ENCODE peak calls at places on chromosomes 1 and 21, in seven cellular contexts. E is progenitor cell of endocrine pancreas, X is brain microvascular endothelial cell, I is left ventricle myocardium inferior, M is upper lobe of right lung, R is right atrium auricular region, L is HCT116. Y is an unnamed sample.

GRCh38 chr21:15121655-15122120 is 56.9 kb upstream of the NRIP1 start:
- DNase-seq in L (no peak), E (no peak), I (peak; percentile 31), X (peak; percentile 34), M (no peak), R (no peak), Y (no peak)

GRCh38 chr1:171433451-171433850 is 51.9 kb upstream of the PRRC2C start:
- DNase-seq in X (peak; percentile 61), L (no peak), M (no peak), R (no peak), E (no peak), I (no peak), Y (no peak)

GRCh38 chr1:26132128-26132824 is 20.7 kb downstream of the PDIK1L start:
- DNase-seq in X (no peak), E (no peak), L (no peak), M (no peak), R (no peak), I (no peak), Y (no peak)

GRCh38 chr1:110012100-110012499 is 22.3 kb upstream of the STRIP1 start:
- DNase-seq in R (no peak), X (no peak), M (no peak), E (no peak), L (no peak), I (no peak), Y (no peak)

GRCh38 chr1:60152886-60153285 is 79.3 kb upstream of the C1orf87 start:
- DNase-seq in M (no peak), R (no peak), E (no peak), X (no peak), L (no peak), I (no peak), Y (no peak)

GRCh38 chr21:18449586-18449985 is 46.0 kb upstream of the TMPRSS15 start:
- DNase-seq in E (no peak), M (no peak), X (no peak), I (no peak), L (no peak), R (no peak), Y (no peak)

GRCh38 chr1:247376659-247377058 is 39.3 kb upstream of the NLRP3 start:
- DNase-seq in X (no peak), L (no peak), E (no peak), R (no peak), M (no peak), I (no peak), Y (no peak)

GRCh38 chr1:221829327-221830011 is 87.6 kb upstream of the DUSP10 start:
- DNase-seq in E (no peak), X (peak; percentile 99), I (no peak), R (no peak), L (no peak), M (no peak), Y (no peak)

DNA sequence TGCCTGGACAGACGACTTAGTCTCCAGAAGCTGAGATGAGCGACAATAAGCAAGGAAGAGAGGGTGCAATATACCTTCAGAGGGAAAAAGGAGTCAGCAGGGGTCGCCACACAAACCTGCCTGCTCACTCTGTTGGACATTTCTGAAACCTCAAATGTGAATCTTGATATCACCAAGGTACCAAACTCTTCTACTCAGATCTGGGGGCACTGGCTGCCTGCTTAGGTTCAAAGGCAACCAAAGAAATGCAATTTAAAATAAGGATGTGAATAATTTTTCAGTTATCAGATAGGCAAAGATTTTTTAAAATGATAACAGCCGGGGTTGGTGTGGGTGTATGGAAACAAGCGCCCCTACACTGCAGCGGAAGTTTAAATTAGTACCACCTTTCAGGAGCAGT is 164.2 kb downstream of the HIVEP3 start:
- DNase-seq in E (no peak), R (no peak), I (no peak), M (no peak), L (no peak), X (no peak), Y (no peak)
- TF ChIP-seq CTCF in E (no peak), R (no peak), I (no peak), M (no peak), L (peak; percentile 29), X (peak; percentile 19), Y (no peak)

GRCh38 chr1:206556748-206557635 is 49.7 kb downstream of the RASSF5 start:
- DNase-seq in E (peak; percentile 51), M (peak; percentile 96), R (peak; percentile 81), I (peak; percentile 85), X (peak; percentile 9), L (no peak), Y (peak; percentile 79)
- TF ChIP-seq CTCF in E (no peak), M (peak; percentile 11), R (no peak), I (no peak), X (no peak), L (no peak), Y (no peak)

GRCh38 chr1:150221552-150221951 is 14.4 kb downstream of the ANP32E start:
- DNase-seq in M (no peak), R (no peak), E (no peak), I (no peak), X (peak; percentile 29), L (peak; percentile 7), Y (no peak)
- TF ChIP-seq CTCF in M (peak; percentile 43), R (peak; percentile 57), E (peak; percentile 58), I (peak; percentile 59), X (peak; percentile 46), L (no peak), Y (peak; percentile 70)

DNA sequence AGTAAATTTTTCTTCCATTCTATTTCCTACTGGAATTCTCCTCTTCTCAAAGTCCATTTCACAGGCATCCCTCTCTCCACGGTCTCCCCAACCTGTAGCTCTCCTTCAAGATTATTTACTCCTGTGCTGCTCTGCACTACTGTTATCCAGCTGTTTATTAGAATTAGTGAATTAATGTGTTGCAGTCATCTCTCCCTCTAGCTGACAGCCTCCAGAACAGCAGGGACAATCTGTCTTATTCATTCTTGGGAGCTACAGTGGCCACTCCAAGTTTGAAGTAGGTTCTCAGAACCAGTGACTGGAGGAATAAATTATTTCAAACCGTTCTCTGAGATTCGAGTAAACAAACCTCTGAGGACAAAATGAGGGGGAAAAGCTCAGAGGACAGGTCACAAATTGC is 331.0 kb downstream of the RRAGC start:
- DNase-seq in I (no peak), M (no peak), E (no peak), L (no peak), R (no peak), X (no peak), Y (no peak)
- TF ChIP-seq CTCF in I (no peak), M (peak; percentile 18), E (no peak), L (no peak), R (no peak), X (peak; percentile 9), Y (no peak)

DNA sequence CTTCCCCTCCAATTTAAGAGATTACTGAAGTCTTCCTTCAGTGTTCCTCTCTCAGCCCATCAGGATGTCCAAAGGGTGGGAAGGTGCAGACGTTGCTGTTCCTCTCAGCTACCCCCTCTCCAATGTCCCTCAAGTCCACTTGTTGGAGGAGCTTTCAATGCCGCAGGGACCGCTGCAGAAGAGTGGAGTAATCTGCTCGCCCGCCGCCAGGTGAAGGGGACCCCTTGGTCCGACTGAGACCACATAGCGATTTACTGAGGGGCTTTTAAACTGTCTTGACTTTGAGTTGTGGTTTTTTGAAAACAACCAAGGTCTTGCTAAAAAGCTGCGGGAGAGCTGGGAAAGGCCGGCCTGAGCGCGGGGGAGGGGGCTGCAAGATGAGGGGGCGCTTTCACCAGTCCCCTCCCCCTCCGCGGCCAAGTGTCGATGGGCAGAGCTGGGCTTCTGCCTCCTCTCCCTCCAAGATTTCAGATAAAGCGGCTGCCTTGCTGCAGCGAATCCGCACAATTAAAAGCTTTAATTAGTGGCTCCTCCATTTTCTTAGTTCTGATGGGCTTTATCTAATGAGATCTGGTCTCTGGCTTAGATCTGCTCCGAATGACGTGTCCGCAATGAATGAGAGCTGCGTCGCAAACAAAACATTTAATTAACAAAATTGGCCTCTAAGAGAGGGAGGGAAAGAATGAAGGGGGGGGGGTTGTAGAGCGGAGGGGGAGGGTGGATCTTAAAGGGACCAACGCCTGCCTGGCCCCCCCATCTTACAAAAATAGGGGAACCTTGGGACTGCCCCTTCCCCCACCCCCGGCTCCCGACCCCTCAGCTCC is 5.9 kb downstream of the LMO4 start:
- DNase-seq in M (peak; percentile 65), R (no peak), L (no peak), I (no peak), E (peak; percentile 26), X (no peak), Y (no peak)
- TF ChIP-seq CTCF in M (no peak), R (no peak), L (no peak), I (no peak), E (peak; percentile 49), X (peak; percentile 55), Y (peak; percentile 69)

GRCh38 chr1:16369821-16370220 is 2.8 kb downstream of the SZRD1 start:
- DNase-seq in L (no peak), M (no peak), R (no peak), I (no peak), X (no peak), E (no peak), Y (no peak)

GRCh38 chr1:16371725-16372124 is 4.7 kb downstream of the SZRD1 start:
- DNase-seq in L (no peak), I (no peak), R (no peak), M (no peak), X (peak; percentile 60), E (no peak), Y (no peak)

GRCh38 chr1:16367968-16368910 is 1.2 kb downstream of the SZRD1 start:
- DNase-seq in E (no peak), R (no peak), X (peak; percentile 54), I (no peak), M (no peak), L (no peak), Y (no peak)

GRCh38 chr1:16366722-16367257 is at the start of gene SZRD1:
- DNase-seq in L (peak; percentile 98), X (peak; percentile 99), M (peak; percentile 98), E (peak; percentile 89), I (peak; percentile 97), R (peak; percentile 98), Y (peak; percentile 94)

GRCh38 chr1:16367258-16367967 is 371 bp downstream of the SZRD1 start:
- DNase-seq in R (peak; percentile 92), X (peak; percentile 77), E (peak; percentile 22), L (peak; percentile 65), I (peak; percentile 82), M (peak; percentile 93), Y (peak; percentile 79)
- TF ChIP-seq CTCF in R (peak; percentile 38), X (peak; percentile 1), E (no peak), L (no peak), I (no peak), M (peak; percentile 22), Y (peak; percentile 11)

DNA sequence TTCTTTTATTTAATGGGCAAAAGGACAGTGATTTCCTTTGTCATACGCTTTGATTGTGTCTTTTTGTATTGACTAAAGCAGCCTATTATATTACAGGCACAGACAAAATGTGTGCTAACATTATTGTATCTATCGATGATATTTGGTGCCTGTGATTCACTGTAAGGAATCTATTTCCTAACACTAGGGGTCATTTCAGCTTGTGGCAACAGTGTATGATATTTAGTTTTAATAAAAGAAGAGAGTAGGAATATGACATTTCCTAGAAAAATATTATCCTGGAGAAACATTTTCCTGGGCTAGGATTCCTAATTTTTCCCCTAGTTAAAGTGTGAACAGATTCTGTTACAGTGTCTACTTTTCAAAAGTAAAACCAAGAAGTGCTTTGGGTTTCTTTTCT is 42.8 kb downstream of the TYW3 start:
- DNase-seq in M (no peak), L (no peak), E (no peak), I (no peak), R (no peak), X (no peak), Y (no peak)
- TF ChIP-seq CTCF in M (no peak), L (no peak), E (no peak), I (no peak), R (no peak), X (no peak), Y (no peak)